ENCODE peak calls at places on chromosomes 1 and 21, in six cellular contexts. G is aorta; E is right cardiac atrium; P is effector memory CD4-positive, alpha-beta T cell; Q is foreskin keratinocyte; C is coronary artery. D is an unnamed sample.

GRCh38 chr1:1907098-1907736 is 7.8 kb upstream of the CALML6 start:
- DNase-seq in E (no peak), C (no peak), G (peak), P (no peak), Q (peak), D (peak)

GRCh38 chr1:22139817-22140216 is 3.1 kb downstream of the WNT4 start:
- DNase-seq in E (no peak), C (no peak), G (no peak), P (no peak), Q (no peak), D (no peak)

GRCh38 chr1:26824735-26825134 is 1.8 kb upstream of the ZDHHC18 start:
- DNase-seq in G (no peak), E (no peak), Q (no peak), P (no peak), C (no peak), D (no peak)

GRCh38 chr1:20089328-20090077 is 19.5 kb downstream of the PLA2G5 start:
- DNase-seq in P (no peak), Q (no peak), E (no peak), G (peak), C (no peak), D (no peak)

GRCh38 chr1:71307451-71307850 is 226.6 kb upstream of the ZRANB2 start:
- DNase-seq in C (no peak), P (no peak), Q (no peak), E (no peak), G (no peak), D (peak)

GRCh38 chr1:211589782-211590721 is 11.1 kb upstream of the SLC30A1 start:
- DNase-seq in P (no peak), Q (peak), E (peak), G (peak), C (no peak), D (no peak)

GRCh38 chr1:169745015-169745861 is 11.4 kb upstream of the SELE start:
- DNase-seq in E (peak), P (no peak), Q (no peak), G (no peak), C (no peak), D (no peak)

GRCh38 chr1:159214149-159214760 is 9.6 kb downstream of the ACKR1 start:
- DNase-seq in C (no peak), G (no peak), Q (peak), P (no peak), E (no peak), D (no peak)

GRCh38 chr1:223738465-223739365 is 26.4 kb downstream of the CAPN2 start:
- DNase-seq in Q (peak), P (no peak), C (no peak), E (no peak), G (no peak), D (no peak)

GRCh38 chr1:10251325-10252103 is 41.1 kb downstream of the KIF1B start:
- DNase-seq in P (no peak), E (no peak), C (no peak), Q (peak), G (no peak), D (peak)

GRCh38 chr1:14308460-14308859 is 290.0 kb upstream of the KAZN start:
- DNase-seq in G (no peak), P (no peak), E (no peak), Q (no peak), C (no peak), D (no peak)

GRCh38 chr21:36436829-36437744 is 42.8 kb downstream of the CLDN14 start:
- DNase-seq in C (no peak), P (no peak), G (no peak), E (no peak), Q (no peak), D (no peak)

GRCh38 chr1:203663294-203663693 is 36.7 kb downstream of the ATP2B4 start:
- DNase-seq in C (no peak), G (no peak), Q (peak), E (no peak), P (no peak), D (peak)

GRCh38 chr1:6475381-6476133 is 9.6 kb upstream of the TNFRSF25 start:
- DNase-seq in G (peak), E (no peak), Q (no peak), C (no peak), P (peak), D (no peak)

DNA sequence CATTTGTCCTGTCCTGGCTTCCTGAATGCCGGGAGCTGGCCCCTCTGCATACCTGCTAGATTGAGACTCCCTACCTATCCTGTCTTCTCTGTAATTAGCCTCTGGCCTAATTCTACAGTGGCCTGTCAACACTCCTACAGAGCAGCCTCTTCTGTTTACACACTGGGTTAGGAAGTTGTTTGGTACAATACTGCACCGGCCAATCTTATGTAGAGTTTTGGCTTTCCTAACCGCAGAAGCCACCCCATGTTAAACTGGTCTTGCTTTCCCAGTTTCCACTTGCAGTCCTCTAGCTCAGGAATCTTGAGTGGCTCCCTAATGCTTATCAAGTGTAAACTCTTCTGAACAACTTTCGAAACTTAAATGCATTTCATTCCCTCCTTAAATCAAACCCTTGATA is 42.8 kb downstream of the DPH5 start:
- DNase-seq in E (no peak), Q (no peak), C (no peak), P (no peak), G (no peak), D (no peak)
- H3K27ac ChIP-seq in E (no peak), Q (no peak), C (no peak), P (no peak), G (no peak), D (no peak)

GRCh38 chr21:42001781-42002180 is 8.4 kb downstream of the ZBTB21 start:
- DNase-seq in Q (no peak), C (no peak), G (no peak), E (no peak), P (no peak), D (no peak)
- H3K27ac ChIP-seq in Q (peak), C (no peak), G (no peak), E (no peak), P (no peak), D (no peak)

GRCh38 chr1:213724640-213725536 is 262.9 kb upstream of the PROX1 start:
- DNase-seq in P (no peak), Q (no peak), E (peak), C (no peak), G (no peak), D (no peak)
- H3K27ac ChIP-seq in P (no peak), Q (no peak), E (no peak), C (no peak), G (no peak), D (no peak)

DNA sequence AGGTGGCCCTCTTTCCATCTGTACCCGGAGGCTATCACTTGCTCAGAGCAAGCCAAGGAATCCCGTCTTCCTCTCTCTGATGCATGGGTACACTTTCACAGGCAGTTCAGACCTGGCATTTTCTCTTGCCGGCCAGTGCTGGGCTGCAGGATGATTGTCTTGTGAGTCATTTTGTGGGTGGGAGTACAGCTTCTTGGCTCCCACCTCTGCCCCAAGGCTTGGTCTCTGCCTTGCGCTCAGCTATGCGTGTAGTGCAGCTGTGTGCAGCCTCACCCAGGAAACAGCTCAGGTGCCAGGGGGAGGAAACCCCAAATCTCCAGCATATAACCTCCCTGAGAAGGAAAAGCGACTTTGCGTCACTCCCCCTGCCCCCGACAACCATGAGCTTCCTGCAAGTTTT is 3.9 kb upstream of the AJAP1 start:
- DNase-seq in E (no peak), G (peak), Q (peak), C (no peak), P (no peak), D (peak)
- H3K27ac ChIP-seq in E (no peak), G (no peak), Q (peak), C (no peak), P (no peak), D (peak)

GRCh38 chr1:94970783-94971182 is 43.9 kb upstream of the CNN3 start:
- DNase-seq in Q (no peak), P (no peak), E (no peak), C (no peak), G (no peak), D (no peak)
- H3K27ac ChIP-seq in Q (no peak), P (no peak), E (no peak), C (peak), G (no peak), D (no peak)

GRCh38 chr1:180545991-180546390 is 12.8 kb upstream of the OVAAL start:
- DNase-seq in E (no peak), C (no peak), G (no peak), Q (no peak), P (no peak), D (no peak)

GRCh38 chr1:180542113-180542512 is 16.7 kb upstream of the OVAAL start:
- DNase-seq in C (no peak), P (no peak), Q (no peak), E (no peak), G (no peak), D (no peak)

GRCh38 chr1:180542530-180543171 is 16.1 kb upstream of the OVAAL start:
- DNase-seq in G (no peak), P (no peak), C (no peak), Q (no peak), E (no peak), D (no peak)

GRCh38 chr1:180540697-180541594 is 17.8 kb upstream of the OVAAL start:
- DNase-seq in P (no peak), Q (no peak), E (no peak), C (no peak), G (peak), D (no peak)

DNA sequence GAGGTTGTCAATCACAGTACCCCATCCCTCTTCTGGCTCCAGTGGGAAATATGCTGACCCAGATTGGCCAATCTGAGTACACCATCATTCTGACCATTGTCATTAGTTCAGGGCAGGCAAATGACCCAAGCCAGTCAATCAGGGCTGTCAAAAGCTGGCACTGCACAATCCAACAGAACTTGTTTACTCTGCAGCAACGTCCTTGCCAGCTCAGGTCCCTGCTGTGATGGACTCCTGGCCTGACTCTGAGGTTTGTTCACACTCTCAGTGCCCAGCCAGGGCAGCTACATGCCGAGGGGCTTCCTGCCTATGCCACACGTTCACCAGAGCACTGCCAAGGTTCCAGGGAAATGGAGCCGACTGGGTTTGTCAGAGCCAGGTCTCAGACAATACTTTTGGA is 14.7 kb upstream of the OVAAL start:
- DNase-seq in E (no peak), P (no peak), G (no peak), Q (no peak), C (no peak), D (no peak)
- H3K27ac ChIP-seq in E (peak), P (no peak), G (peak), Q (no peak), C (no peak), D (no peak)